ENCODE peak calls at places on chromosomes 3 and 15, in four cellular contexts. F, T, O and G are unnamed samples.
A peak's percentile ranks its signal among the peaks of the same experiment; 100 is the strongest.

GRCh38 chr3:172089250-172089649 is 49.9 kb downstream of the FNDC3B start:
- DNase-seq in F (no peak), O (peak; percentile 33), T (no peak), G (no peak)

GRCh38 chr3:11950576-11950975 is 53.6 kb upstream of the SYN2 start:
- DNase-seq in O (no peak), F (no peak), T (no peak), G (no peak)

GRCh38 chr3:48011771-48012170 is 4.4 kb downstream of the MAP4 start:
- DNase-seq in F (no peak), T (no peak), O (no peak), G (no peak)

GRCh38 chr3:18902081-18902793 is 246.1 kb upstream of the KCNH8 start:
- DNase-seq in O (no peak), T (no peak), F (no peak), G (no peak)

GRCh38 chr3:123444023-123444422 is 4.9 kb downstream of the ADCY5 start:
- DNase-seq in T (no peak), O (no peak), F (no peak), G (no peak)

GRCh38 chr15:63815796-63816533 is 17.8 kb downstream of the HERC1 start:
- DNase-seq in F (no peak), O (no peak), T (no peak), G (no peak)

GRCh38 chr3:68876112-68876713 is 56.1 kb downstream of the TAFA4 start:
- DNase-seq in T (no peak), F (peak; percentile 32), O (peak; percentile 8), G (no peak)

GRCh38 chr3:135089451-135089850 is 294.4 kb downstream of the EPHB1 start:
- DNase-seq in T (no peak), O (no peak), F (no peak), G (no peak)

GRCh38 chr15:69976366-69976994 is 121.2 kb downstream of the TLE3 start:
- DNase-seq in T (no peak), O (peak; percentile 50), F (peak; percentile 56), G (no peak)

GRCh38 chr3:138452491-138452890 is 18.1 kb downstream of the ESYT3 start:
- DNase-seq in T (no peak), O (no peak), F (no peak), G (no peak)

GRCh38 chr3:86801921-86802320 is 189.0 kb downstream of the VGLL3 start:
- DNase-seq in F (no peak), T (no peak), O (no peak), G (no peak)

GRCh38 chr3:87261925-87262324 is 14.5 kb downstream of the POU1F1 start:
- DNase-seq in F (no peak), O (no peak), T (no peak), G (no peak)

GRCh38 chr15:33292718-33293307 is 18.0 kb upstream of the RYR3 start:
- DNase-seq in T (no peak), O (peak; percentile 55), F (no peak), G (no peak)

GRCh38 chr3:146803746-146804145 is 198.6 kb upstream of the PLSCR5 start:
- DNase-seq in F (no peak), O (no peak), T (no peak), G (no peak)

GRCh38 chr3:115646027-115646690 is 22.8 kb downstream of the GAP43 start:
- DNase-seq in O (no peak), T (no peak), F (no peak), G (no peak)

GRCh38 chr15:38174691-38175090 is 77.9 kb upstream of the SPRED1 start:
- DNase-seq in F (no peak), T (no peak), O (no peak), G (no peak)

GRCh38 chr15:67059127-67059553 is 6.3 kb upstream of the SMAD3 start:
- DNase-seq in F (no peak), T (no peak), O (no peak), G (no peak)

GRCh38 chr3:58646503-58646902 is 20.1 kb downstream of the FAM3D start:
- DNase-seq in F (no peak), T (no peak), O (no peak), G (no peak)

GRCh38 chr15:30903497-30904187 is at the start of gene FAN1:
- DNase-seq in F (peak; percentile 91), O (peak; percentile 92), T (peak; percentile 69), G (peak; percentile 48)

GRCh38 chr3:123637131-123637530 is 52.3 kb upstream of the HACD2 start:
- DNase-seq in F (no peak), O (no peak), T (no peak), G (no peak)

GRCh38 chr15:38536201-38536676 is 28.4 kb downstream of the RASGRP1 start:
- DNase-seq in F (no peak), O (no peak), T (no peak), G (peak; percentile 46)

GRCh38 chr15:84033793-84034553 is 201.6 kb upstream of the GOLGA6L4 start:
- DNase-seq in O (peak; percentile 70), F (no peak), T (no peak), G (no peak)

GRCh38 chr15:41660235-41661077 is at the start of gene MGA:
- DNase-seq in T (peak; percentile 92), F (peak; percentile 92), O (peak; percentile 97), G (peak; percentile 74)

GRCh38 chr15:84621358-84621979 is 20.7 kb downstream of the ZSCAN2 start:
- DNase-seq in F (no peak), O (no peak), T (no peak), G (no peak)

GRCh38 chr3:37988931-37989525 is 1.6 kb upstream of the VILL start:
- DNase-seq in F (no peak), T (no peak), O (no peak), G (no peak)

GRCh38 chr3:38119802-38120689 is 16.9 kb downstream of the ACAA1 start:
- DNase-seq in T (no peak), O (no peak), F (no peak), G (peak; percentile 14)

GRCh38 chr3:109806929-109807328 is 469.6 kb upstream of the DPPA4 start:
- DNase-seq in T (no peak), F (no peak), O (no peak), G (no peak)

GRCh38 chr15:58553365-58553918 is 121.7 kb downstream of the LIPC start:
- DNase-seq in O (no peak), F (no peak), T (no peak), G (no peak)

GRCh38 chr15:22794063-22794462 is 7.6 kb downstream of the NIPA1 start:
- DNase-seq in O (no peak), F (no peak), T (no peak), G (no peak)

GRCh38 chr3:164208026-164208425 is 870.3 kb downstream of the SI start:
- DNase-seq in O (no peak), F (no peak), T (no peak), G (no peak)

GRCh38 chr3:45409369-45409768 is 21.0 kb downstream of the LARS2 start:
- DNase-seq in O (no peak), F (no peak), T (no peak), G (no peak)

GRCh38 chr3:149131594-149131993 is 2.2 kb downstream of the HPS3 start:
- DNase-seq in F (no peak), T (no peak), O (no peak), G (no peak)

GRCh38 chr3:116306720-116307119 is 138.6 kb downstream of the LSAMP start:
- DNase-seq in T (no peak), O (no peak), F (no peak), G (no peak)

GRCh38 chr3:131083190-131083863 is 56.6 kb downstream of the NEK11 start:
- DNase-seq in O (no peak), F (no peak), T (no peak), G (no peak)

GRCh38 chr15:86629957-86630356 is 550.3 kb downstream of the AGBL1 start:
- DNase-seq in T (no peak), O (no peak), F (no peak), G (no peak)
- TF ChIP-seq CTCF in T (no peak), O (no peak), F (no peak), G (no peak)

DNA sequence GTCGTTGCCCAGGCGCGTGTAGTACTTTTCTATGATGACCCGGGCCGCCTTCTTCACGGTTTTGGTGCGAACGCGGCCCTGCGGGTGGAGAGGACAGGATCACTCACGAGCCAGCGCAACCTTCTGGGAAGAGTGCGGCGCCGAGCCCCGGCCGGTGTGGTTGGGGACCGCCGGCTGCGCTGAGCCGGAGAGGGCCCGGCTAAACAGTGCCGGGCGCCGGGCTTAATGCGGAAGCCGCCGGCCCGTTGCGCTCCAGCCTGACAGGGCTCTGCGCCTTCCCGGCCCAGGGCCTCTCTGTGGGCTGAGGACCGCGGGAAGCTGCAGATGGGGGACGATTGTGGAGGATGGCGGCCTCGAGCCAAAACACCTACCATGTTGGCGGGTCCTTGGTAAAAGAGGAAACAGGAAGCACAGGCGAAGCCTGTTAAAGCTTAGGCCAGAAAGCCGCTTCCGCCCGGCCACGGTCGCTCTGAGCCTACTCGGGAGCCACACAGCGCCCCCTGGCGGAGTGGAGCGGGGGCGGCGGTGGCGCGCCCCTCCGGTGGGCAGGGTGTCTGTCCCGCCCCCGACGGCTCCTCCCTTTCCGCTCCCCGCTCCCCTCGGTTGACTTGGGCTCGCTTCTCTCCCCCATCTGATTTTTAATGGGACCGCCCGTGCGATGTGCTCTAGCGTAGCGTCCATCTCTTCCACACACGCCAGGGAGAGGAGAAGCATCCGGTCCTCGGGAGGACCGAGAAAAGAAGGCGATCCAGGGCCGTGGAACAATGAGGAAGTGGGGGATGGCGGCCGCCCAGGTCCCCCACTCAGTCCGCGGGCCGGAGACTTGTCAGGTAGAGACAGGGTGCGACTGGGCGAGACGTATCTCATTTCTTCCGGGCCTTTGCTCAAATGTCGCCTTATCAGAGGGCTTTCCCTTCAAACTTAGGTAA is at the start of gene RPS17:
- DNase-seq in O (peak; percentile 99), T (peak; percentile 100), F (peak; percentile 99), G (peak; percentile 94)
- TF ChIP-seq CTCF in O (peak; percentile 99), T (peak; percentile 88), F (peak; percentile 90), G (peak; percentile 99)

DNA sequence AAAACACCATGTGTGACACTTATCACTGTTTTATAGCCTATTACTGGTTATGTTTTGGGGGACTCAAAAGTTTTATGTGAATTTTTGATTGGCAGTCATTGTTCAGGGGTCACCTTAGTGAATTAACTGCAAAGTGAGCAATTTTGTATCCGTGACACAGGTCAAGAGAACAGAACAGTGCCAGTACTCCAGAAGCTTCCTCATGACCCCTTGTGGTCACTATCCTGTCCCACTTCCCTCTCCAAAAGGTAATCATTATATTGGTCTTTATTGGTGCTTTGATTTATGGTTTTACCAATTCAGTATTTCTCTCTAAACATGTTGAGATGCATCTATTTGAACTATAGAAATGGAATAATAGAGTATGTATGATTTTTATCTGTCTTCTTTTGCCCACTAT is 107.1 kb downstream of the STT3B start:
- DNase-seq in F (no peak), T (no peak), O (no peak), G (no peak)
- TF ChIP-seq CTCF in F (no peak), T (no peak), O (no peak), G (no peak)

GRCh38 chr3:66991478-66991877 is 6.6 kb upstream of the KBTBD8 start:
- DNase-seq in T (no peak), F (no peak), O (no peak), G (no peak)

GRCh38 chr3:66989860-66990696 is 8.0 kb upstream of the KBTBD8 start:
- DNase-seq in T (no peak), F (peak; percentile 35), O (no peak), G (no peak)

GRCh38 chr3:66989241-66989640 is 8.9 kb upstream of the KBTBD8 start:
- DNase-seq in T (no peak), F (no peak), O (no peak), G (no peak)

GRCh38 chr3:66994588-66994987 is 3.5 kb upstream of the KBTBD8 start:
- DNase-seq in T (no peak), F (no peak), O (no peak), G (no peak)

GRCh38 chr3:66993082-66993481 is 5.0 kb upstream of the KBTBD8 start:
- DNase-seq in O (no peak), T (no peak), F (no peak), G (no peak)
- TF ChIP-seq CTCF in O (no peak), T (no peak), F (no peak), G (no peak)

GRCh38 chr3:32569540-32570425 is 875 bp downstream of the DYNC1LI1 start:
- DNase-seq in T (peak; percentile 53), O (peak; percentile 22), F (peak; percentile 63), G (no peak)
- TF ChIP-seq CTCF in T (no peak), O (no peak), F (peak; percentile 1), G (no peak)